ENCODE peak calls at places on chromosomes 7 and 10, in five cellular contexts. I is ecto neural progenitor cell; B is activated CD4-positive, alpha-beta T cell treated with anti-CD3 and anti-CD28 coated beads, Interleukin-2, amount 50 U/mL, for 24 hours; K is globus pallidus; H is KBM-7. Y is an unnamed sample.

GRCh38 chr10:122142652-122143237 is 128.4 kb upstream of the BTBD16 start:
- DNase-seq in I (peak), B (no peak), K (peak), H (peak), Y (no peak)

GRCh38 chr10:58275908-58276307 is 6.9 kb downstream of the CISD1 start:
- DNase-seq in I (no peak), H (no peak), K (no peak), B (no peak), Y (no peak)

GRCh38 chr7:3805151-3805550 is 504.1 kb downstream of the SDK1 start:
- DNase-seq in K (no peak), B (no peak), I (no peak), H (no peak), Y (no peak)

GRCh38 chr7:17298840-17299476 is 506 bp downstream of the AHR start:
- DNase-seq in B (peak), H (peak), I (peak), K (no peak), Y (no peak)

GRCh38 chr7:28520074-28521015 is 108.0 kb downstream of the CREB5 start:
- DNase-seq in I (no peak), B (no peak), H (no peak), K (no peak), Y (no peak)

GRCh38 chr7:84603545-84603944 is 409.0 kb upstream of the SEMA3A start:
- DNase-seq in H (no peak), B (no peak), K (no peak), I (no peak), Y (no peak)

GRCh38 chr10:98314577-98315284 is 46.7 kb upstream of the LOXL4 start:
- DNase-seq in K (no peak), B (no peak), I (no peak), H (no peak), Y (no peak)

GRCh38 chr7:69635572-69636190 is 37.4 kb downstream of the AUTS2 start:
- DNase-seq in H (no peak), I (no peak), K (peak), B (no peak), Y (no peak)

Y was measured in GOT3.